ENCODE peak calls at places on chromosomes 5 and 9, in four cellular contexts. One of them, this sample, is unnamed.

GRCh38 chr5:128706269-128706668 is 168.2 kb upstream of the FBN2 start:
- DNase-seq in GM23248: peak; percentile 5
- DNase-seq in IMR-90: no peak
- DNase-seq in SK-N-SH: no peak
- DNase-seq in this sample: no peak

GRCh38 chr9:100394819-100395218 is 32.1 kb upstream of the MSANTD3 start:
- DNase-seq in SK-N-SH: no peak
- DNase-seq in GM23248: peak; percentile 38
- DNase-seq in IMR-90: peak; percentile 12
- DNase-seq in this sample: no peak

GRCh38 chr5:104241051-104241450 is 678.5 kb upstream of the NUDT12 start:
- DNase-seq in GM23248: no peak
- DNase-seq in SK-N-SH: no peak
- DNase-seq in IMR-90: no peak
- DNase-seq in this sample: no peak

GRCh38 chr9:131736440-131736839 is 3.4 kb downstream of the RAPGEF1 start:
- DNase-seq in IMR-90: no peak
- DNase-seq in SK-N-SH: no peak
- DNase-seq in GM23248: no peak
- DNase-seq in this sample: no peak

GRCh38 chr9:136147038-136147889 is 28.6 kb upstream of the TMEM250 start:
- DNase-seq in GM23248: no peak
- DNase-seq in SK-N-SH: no peak
- DNase-seq in IMR-90: no peak
- DNase-seq in this sample: no peak

GRCh38 chr5:130213607-130214006 is 309.3 kb downstream of the CHSY3 start:
- DNase-seq in SK-N-SH: no peak
- DNase-seq in GM23248: no peak
- DNase-seq in IMR-90: no peak
- DNase-seq in this sample: no peak

GRCh38 chr9:3235497-3235896 is 290.3 kb downstream of the RFX3 start:
- DNase-seq in GM23248: peak; percentile 43
- DNase-seq in SK-N-SH: no peak
- DNase-seq in IMR-90: no peak
- DNase-seq in this sample: no peak

GRCh38 chr5:151811593-151812321 is 40.0 kb downstream of the G3BP1 start:
- DNase-seq in SK-N-SH: no peak
- DNase-seq in IMR-90: peak; percentile 53
- DNase-seq in GM23248: peak; percentile 84
- DNase-seq in this sample: peak; percentile 84

GRCh38 chr9:101235105-101235866 is 149.5 kb downstream of the BAAT start:
- DNase-seq in SK-N-SH: peak; percentile 2
- DNase-seq in IMR-90: no peak
- DNase-seq in GM23248: peak; percentile 33
- DNase-seq in this sample: no peak

GRCh38 chr9:124718928-124719327 is 52.2 kb downstream of the NR6A1 start:
- DNase-seq in GM23248: no peak
- DNase-seq in SK-N-SH: no peak
- DNase-seq in IMR-90: no peak
- DNase-seq in this sample: no peak

GRCh38 chr9:133627341-133627740 is 8.8 kb upstream of the DBH start:
- DNase-seq in SK-N-SH: peak; percentile 78
- DNase-seq in IMR-90: no peak
- DNase-seq in GM23248: no peak
- DNase-seq in this sample: no peak

GRCh38 chr9:128215491-128216404 is 12.6 kb downstream of the DNM1 start:
- DNase-seq in SK-N-SH: peak; percentile 60
- DNase-seq in GM23248: peak; percentile 79
- DNase-seq in IMR-90: peak; percentile 84
- DNase-seq in this sample: peak; percentile 70

GRCh38 chr5:38018011-38018410 is 178.2 kb upstream of the GDNF start:
- DNase-seq in IMR-90: no peak
- DNase-seq in GM23248: no peak
- DNase-seq in SK-N-SH: no peak
- DNase-seq in this sample: no peak

DNA sequence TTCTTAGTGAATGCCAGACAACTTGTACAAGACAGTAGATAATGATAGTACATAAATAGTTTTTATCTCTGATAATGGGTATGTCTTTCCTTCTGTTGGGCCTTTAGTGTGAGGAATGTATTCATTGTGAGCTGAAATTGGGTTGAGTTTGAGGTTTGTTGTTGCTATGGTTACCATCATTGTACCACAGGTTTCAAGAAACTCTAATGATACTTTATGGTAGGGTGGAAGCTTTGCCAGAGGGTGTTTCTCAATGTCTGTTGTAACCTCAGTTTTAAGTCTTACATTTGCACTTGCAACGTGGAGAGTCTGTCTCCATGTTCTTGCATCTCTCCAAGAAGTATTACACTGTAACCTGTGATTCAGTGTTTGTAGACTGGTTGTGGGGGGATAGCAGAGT is 1550.1 kb downstream of the MAT2B start:
- DNase-seq in IMR-90: no peak
- DNase-seq in SK-N-SH: no peak
- DNase-seq in GM23248: no peak
- DNase-seq in this sample: peak; percentile 13
- H3K9ac ChIP-seq in IMR-90: no peak overlapping the region
- H3K9ac ChIP-seq in SK-N-SH: no peak overlapping the region
- H3K9ac ChIP-seq in GM23248: no peak overlapping the region
- H3K9ac ChIP-seq in this sample: no peak overlapping the region

GRCh38 chr5:154193636-154194035 is 3.1 kb downstream of the GALNT10 start:
- DNase-seq in IMR-90: peak; percentile 37
- DNase-seq in SK-N-SH: no peak
- DNase-seq in GM23248: peak; percentile 61
- DNase-seq in this sample: no peak

GRCh38 chr5:154191467-154192261 is 1.1 kb downstream of the GALNT10 start:
- DNase-seq in IMR-90: peak; percentile 59
- DNase-seq in SK-N-SH: no peak
- DNase-seq in GM23248: peak; percentile 70
- DNase-seq in this sample: peak; percentile 46

GRCh38 chr5:154190652-154191304 is at the start of gene GALNT10:
- DNase-seq in GM23248: peak; percentile 90
- DNase-seq in SK-N-SH: peak; percentile 95
- DNase-seq in IMR-90: peak; percentile 66
- DNase-seq in this sample: no peak

GRCh38 chr5:154194348-154195329 is 4.1 kb downstream of the GALNT10 start:
- DNase-seq in SK-N-SH: no peak
- DNase-seq in GM23248: peak; percentile 56
- DNase-seq in IMR-90: peak; percentile 73
- DNase-seq in this sample: peak; percentile 84

DNA sequence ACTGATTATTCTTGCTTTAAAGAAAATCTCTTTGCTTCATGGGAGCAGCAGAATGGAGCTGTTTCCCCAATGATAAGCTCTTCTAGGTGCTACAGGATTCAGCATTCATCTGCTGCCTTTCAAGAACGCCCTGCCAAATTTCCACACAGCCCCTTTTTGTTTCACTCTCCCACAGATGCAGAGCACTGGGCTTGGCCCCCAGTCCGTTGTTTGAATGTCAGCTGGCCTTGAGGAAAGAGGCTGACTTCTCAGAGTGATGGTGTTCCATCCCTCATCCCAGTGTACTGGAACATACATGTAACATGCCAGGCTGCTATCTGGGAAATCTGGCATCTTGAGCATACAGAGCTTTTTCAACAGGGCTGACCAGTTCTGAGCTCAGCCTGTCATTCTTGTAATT is 2.6 kb downstream of the GALNT10 start:
- DNase-seq in SK-N-SH: no peak
- DNase-seq in GM23248: peak; percentile 35
- DNase-seq in IMR-90: no peak
- DNase-seq in this sample: no peak
- H3K4me2 ChIP-seq in SK-N-SH: peak overlapping the region; percentile 90
- H3K4me2 ChIP-seq in GM23248: peak overlapping the region; percentile 98
- H3K4me2 ChIP-seq in IMR-90: peak overlapping the region; percentile 13
- H3K4me2 ChIP-seq in this sample: peak overlapping the region; percentile 94

GRCh38 chr9:78131969-78132687 is 100.5 kb upstream of the GNAQ start:
- DNase-seq in GM23248: peak; percentile 41
- DNase-seq in SK-N-SH: no peak
- DNase-seq in IMR-90: no peak
- DNase-seq in this sample: peak; percentile 47
- H3K9ac ChIP-seq in GM23248: no peak overlapping the region
- H3K9ac ChIP-seq in SK-N-SH: no peak overlapping the region
- H3K9ac ChIP-seq in IMR-90: no peak overlapping the region
- H3K9ac ChIP-seq in this sample: no peak overlapping the region

DNA sequence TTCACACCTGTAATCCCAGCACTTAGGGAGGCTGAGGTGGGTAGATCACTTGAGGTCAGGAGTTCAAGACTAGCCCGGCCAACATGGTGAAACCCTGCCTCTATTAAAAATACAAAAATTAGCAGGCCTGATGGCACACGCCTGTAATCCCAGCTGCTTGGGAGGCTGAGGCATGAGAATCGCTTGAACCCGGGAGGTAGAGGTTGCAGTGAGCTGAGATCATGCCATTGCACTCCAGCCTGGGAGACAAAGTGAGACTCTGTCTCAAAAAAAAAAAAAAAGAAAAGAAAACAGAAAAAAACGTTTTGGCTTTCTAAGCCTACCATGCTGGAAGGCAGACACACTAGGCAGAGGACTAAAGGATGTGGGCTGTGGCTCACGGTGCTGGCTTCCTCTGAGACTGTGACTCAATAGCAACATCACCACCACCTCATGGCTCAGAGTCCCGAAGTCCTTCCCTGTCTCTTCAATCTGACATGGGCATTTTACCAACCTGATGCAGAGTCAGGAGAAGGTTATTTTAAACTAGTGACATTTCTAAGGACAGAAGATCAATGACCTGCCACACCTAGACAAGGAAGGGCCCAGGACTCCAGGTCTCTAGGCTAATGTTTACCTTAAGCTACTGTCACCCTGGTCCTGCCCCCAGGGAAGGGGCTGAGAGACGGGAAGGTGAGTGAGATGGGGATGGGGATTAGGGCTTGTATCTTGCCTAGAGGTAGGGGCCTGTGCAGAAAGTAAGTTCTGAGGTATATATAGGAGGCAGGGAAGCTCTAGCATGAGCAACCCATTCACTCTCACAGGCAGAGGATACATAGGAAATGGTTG is 3.7 kb downstream of the ECSCR start:
- DNase-seq in SK-N-SH: no peak
- DNase-seq in IMR-90: peak; percentile 88
- DNase-seq in GM23248: peak; percentile 94
- DNase-seq in this sample: peak; percentile 86
- H3K4me2 ChIP-seq in SK-N-SH: peak overlapping the region; percentile 32
- H3K4me2 ChIP-seq in IMR-90: no peak overlapping the region
- H3K4me2 ChIP-seq in GM23248: no peak overlapping the region
- H3K4me2 ChIP-seq in this sample: peak overlapping the region; percentile 62

GRCh38 chr5:66958984-66959641 is 237.5 kb downstream of the CD180 start:
- DNase-seq in IMR-90: peak; percentile 80
- DNase-seq in GM23248: peak; percentile 89
- DNase-seq in SK-N-SH: no peak
- DNase-seq in this sample: peak; percentile 86
- H3K9ac ChIP-seq in IMR-90: peak overlapping the region; percentile 56
- H3K9ac ChIP-seq in GM23248: peak overlapping the region; percentile 82
- H3K9ac ChIP-seq in SK-N-SH: no peak overlapping the region
- H3K9ac ChIP-seq in this sample: peak overlapping the region; percentile 70

GRCh38 chr9:104842698-104843097 is 78.8 kb downstream of the NIPSNAP3B start:
- DNase-seq in IMR-90: no peak
- DNase-seq in SK-N-SH: no peak
- DNase-seq in GM23248: no peak
- DNase-seq in this sample: no peak
- H3K4me2 ChIP-seq in IMR-90: no peak overlapping the region
- H3K4me2 ChIP-seq in SK-N-SH: no peak overlapping the region
- H3K4me2 ChIP-seq in GM23248: no peak overlapping the region
- H3K4me2 ChIP-seq in this sample: no peak overlapping the region

GRCh38 chr5:987761-988160 is 20.8 kb upstream of the NKD2 start:
- DNase-seq in SK-N-SH: no peak
- DNase-seq in GM23248: no peak
- DNase-seq in IMR-90: no peak
- DNase-seq in this sample: no peak

GRCh38 chr5:984774-985173 is 23.8 kb upstream of the NKD2 start:
- DNase-seq in IMR-90: no peak
- DNase-seq in SK-N-SH: no peak
- DNase-seq in GM23248: no peak
- DNase-seq in this sample: no peak

GRCh38 chr5:989961-990530 is 18.6 kb upstream of the NKD2 start:
- DNase-seq in IMR-90: no peak
- DNase-seq in SK-N-SH: peak; percentile 48
- DNase-seq in GM23248: no peak
- DNase-seq in this sample: no peak

GRCh38 chr5:991472-992267 is 16.9 kb upstream of the NKD2 start:
- DNase-seq in SK-N-SH: no peak
- DNase-seq in IMR-90: no peak
- DNase-seq in GM23248: no peak
- DNase-seq in this sample: no peak

GRCh38 chr5:988316-988715 is 20.3 kb upstream of the NKD2 start:
- DNase-seq in GM23248: no peak
- DNase-seq in IMR-90: no peak
- DNase-seq in SK-N-SH: no peak
- DNase-seq in this sample: no peak
- H3K9ac ChIP-seq in GM23248: no peak overlapping the region
- H3K9ac ChIP-seq in IMR-90: no peak overlapping the region
- H3K9ac ChIP-seq in SK-N-SH: no peak overlapping the region
- H3K9ac ChIP-seq in this sample: no peak overlapping the region

DNA sequence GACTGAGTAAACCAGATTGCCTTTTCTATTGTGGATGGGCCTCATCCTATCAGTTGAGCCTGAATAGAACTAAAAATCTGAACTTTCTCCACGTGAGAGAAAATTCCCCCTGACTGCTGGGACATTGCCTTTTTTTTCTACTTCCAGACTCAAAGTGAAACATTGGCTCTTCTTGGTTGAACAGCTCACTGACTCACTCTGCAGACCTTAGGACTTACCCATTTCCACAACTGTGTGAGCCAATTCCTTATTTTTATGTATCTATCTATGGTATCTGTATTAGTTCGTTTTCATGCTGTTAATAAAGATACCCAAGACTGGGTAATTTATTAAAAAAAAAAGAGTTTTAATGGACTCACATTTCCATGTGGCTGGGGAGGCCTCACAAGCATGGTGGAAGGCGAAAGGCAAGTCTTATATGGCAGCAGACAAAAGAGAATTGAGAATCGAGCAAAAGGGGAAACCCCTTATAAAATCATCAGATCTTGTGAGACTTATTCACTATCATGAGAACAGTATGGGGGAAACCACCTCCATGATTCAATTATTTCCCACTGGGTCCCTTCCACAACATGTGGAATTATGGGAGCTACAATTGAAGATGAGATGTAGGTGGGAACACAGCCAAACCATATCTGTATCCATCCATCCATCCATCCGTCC is 306.7 kb upstream of the SLC24A2 start:
- DNase-seq in IMR-90: no peak
- DNase-seq in SK-N-SH: no peak
- DNase-seq in GM23248: no peak
- DNase-seq in this sample: no peak
- H3K4me2 ChIP-seq in IMR-90: no peak overlapping the region
- H3K4me2 ChIP-seq in SK-N-SH: no peak overlapping the region
- H3K4me2 ChIP-seq in GM23248: no peak overlapping the region
- H3K4me2 ChIP-seq in this sample: no peak overlapping the region

GRCh38 chr5:176608937-176609723 is 826 bp downstream of the GPRIN1 start:
- DNase-seq in GM23248: peak; percentile 38
- DNase-seq in SK-N-SH: no peak
- DNase-seq in IMR-90: no peak
- DNase-seq in this sample: no peak
- H3K9ac ChIP-seq in GM23248: peak overlapping the region; percentile 55
- H3K9ac ChIP-seq in SK-N-SH: peak overlapping the region; percentile 51
- H3K9ac ChIP-seq in IMR-90: no peak overlapping the region
- H3K9ac ChIP-seq in this sample: peak overlapping the region; percentile 63

This sample was measured in astrocyte.